ENCODE peak calls at places on chromosomes 6 and 20, in four cellular contexts. S is HepG2, W is GM12878, O is WTC11. R is an unnamed sample.

GRCh38 chr6:26555505-26556262 is 17.5 kb downstream of the HMGN4 start:
- DNase-seq in S (no peak), W (no peak), O (no peak), R (no peak)

GRCh38 chr6:157265630-157266029 is 57.7 kb downstream of the TMEM242 start:
- DNase-seq in S (no peak), W (no peak), O (no peak), R (no peak)

GRCh38 chr20:3749689-3750639 is 17.5 kb downstream of the HSPA12B start:
- DNase-seq in S (peak), W (no peak), O (peak), R (peak)

GRCh38 chr6:134217516-134218140 is 100.3 kb downstream of the SGK1 start:
- DNase-seq in S (no peak), W (no peak), O (no peak), R (no peak)

GRCh38 chr20:62772618-62772993 is 23.7 kb upstream of the MRGBP start:
- DNase-seq in S (no peak), W (no peak), O (no peak), R (no peak)

GRCh38 chr6:37244430-37245310 is 12.9 kb upstream of the TBC1D22B start:
- DNase-seq in S (peak), W (no peak), O (no peak), R (peak)

GRCh38 chr20:17558941-17559304 is 11.0 kb upstream of the DSTN start:
- DNase-seq in S (no peak), W (no peak), O (no peak), R (no peak)

GRCh38 chr6:151324079-151324825 is 67.1 kb downstream of the ZBTB2 start:
- DNase-seq in S (peak), W (peak), O (peak), R (peak)

DNA sequence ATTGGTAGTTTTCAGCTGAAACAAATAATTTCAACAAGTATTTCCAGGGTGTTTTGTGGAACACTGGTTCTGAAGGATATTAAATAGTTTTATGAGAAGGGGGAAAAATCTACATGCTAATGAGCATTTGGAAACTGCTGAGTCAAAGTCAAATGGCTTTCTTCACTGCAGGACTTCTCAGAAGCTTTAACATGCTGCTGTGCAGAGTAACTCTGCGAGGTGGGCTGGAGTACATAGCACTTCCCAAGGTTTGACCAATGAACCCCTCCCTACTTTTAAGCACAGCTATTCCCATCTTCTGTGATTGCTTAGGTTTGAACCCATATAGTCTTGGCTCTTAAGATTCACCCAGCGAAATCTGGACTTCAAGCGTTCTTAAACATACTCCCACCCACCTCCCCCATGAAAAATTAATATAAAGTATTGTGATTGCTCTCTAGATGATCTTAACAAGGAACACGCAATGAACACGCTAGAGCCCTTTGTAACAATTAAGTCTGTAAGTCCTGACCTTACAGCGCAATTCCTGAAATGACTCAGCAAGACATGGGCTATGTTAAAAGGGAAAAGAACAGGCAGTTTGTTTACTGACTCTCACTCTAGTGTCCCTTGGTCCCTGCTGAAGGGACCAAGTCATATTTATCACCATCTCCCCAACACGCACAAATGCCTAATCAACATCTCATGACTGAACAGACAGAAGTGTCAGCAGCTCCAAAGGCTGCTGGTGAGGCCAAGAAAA is 105.2 kb downstream of the NFATC2 start:
- DNase-seq in S (no peak), W (no peak), O (no peak), R (no peak)
- TF ChIP-seq ETV6 in S (no peak), W (no peak), O (no peak), R (no peak)

GRCh38 chr6:90169328-90169886 is 127.2 kb downstream of the BACH2 start:
- DNase-seq in S (no peak), W (no peak), O (no peak), R (no peak)
- TF ChIP-seq ETV6 in S (no peak), W (no peak), O (no peak), R (no peak)

GRCh38 chr20:57653546-57653900 is 33.3 kb upstream of the ZBP1 start:
- DNase-seq in S (no peak), W (no peak), O (no peak), R (no peak)
- TF ChIP-seq ETV6 in S (no peak), W (no peak), O (no peak), R (no peak)

DNA sequence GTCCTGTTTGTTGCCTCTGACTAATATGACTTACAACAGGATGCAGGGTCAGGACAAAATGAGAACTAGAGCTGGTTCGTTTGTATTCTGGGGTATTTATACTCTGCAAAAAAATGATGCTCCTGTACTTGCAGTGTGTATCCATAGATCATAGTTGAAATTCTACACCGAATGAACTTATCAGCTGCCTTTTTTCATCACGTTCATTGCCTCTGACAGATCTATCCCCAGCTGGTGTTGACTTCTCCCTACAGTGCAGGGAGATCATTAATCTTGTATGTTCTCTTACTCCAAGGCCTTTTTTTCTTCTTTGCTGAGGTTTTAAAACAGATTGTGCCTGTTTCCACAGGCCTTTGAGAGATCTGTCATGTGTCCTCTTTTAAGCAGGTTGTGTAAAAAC is 78.9 kb upstream of the CD83 start:
- DNase-seq in S (no peak), W (no peak), O (no peak), R (no peak)
- TF ChIP-seq ETV6 in S (no peak), W (no peak), O (no peak), R (no peak)

GRCh38 chr6:147023148-147023547 is 181.1 kb upstream of the STXBP5 start:
- DNase-seq in S (no peak), W (no peak), O (no peak), R (no peak)
- TF ChIP-seq ETV6 in S (no peak), W (no peak), O (no peak), R (no peak)

DNA sequence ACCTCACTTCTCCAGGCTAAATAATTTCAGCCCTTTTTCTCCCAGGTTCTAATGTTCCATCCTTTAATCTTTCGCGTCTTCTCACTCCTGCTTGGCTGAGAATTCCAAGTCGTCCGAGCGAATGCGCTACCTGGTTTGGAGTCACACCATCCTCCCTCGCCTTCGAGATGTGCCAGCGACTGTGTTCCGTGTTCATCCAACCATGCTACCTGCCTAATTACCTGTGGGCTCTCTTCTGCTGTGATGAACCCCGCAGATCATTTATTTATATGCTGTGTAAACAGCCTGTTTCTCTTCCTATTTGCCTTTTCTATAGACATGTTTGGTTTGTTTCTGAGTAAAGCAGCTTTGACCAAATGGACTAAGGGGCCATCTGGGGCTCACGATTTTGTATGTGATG is 83.5 kb upstream of the TMEM181 start:
- DNase-seq in S (no peak), W (peak), O (no peak), R (no peak)
- TF ChIP-seq ETV6 in S (no peak), W (no peak), O (no peak), R (no peak)

GRCh38 chr20:49579195-49579594 is 11.3 kb upstream of the PTGIS start:
- DNase-seq in S (no peak), W (no peak), O (no peak), R (no peak)

GRCh38 chr20:49573900-49574416 is 6.0 kb upstream of the PTGIS start:
- DNase-seq in S (no peak), W (no peak), O (no peak), R (no peak)

GRCh38 chr20:49578436-49578835 is 10.5 kb upstream of the PTGIS start:
- DNase-seq in S (no peak), W (no peak), O (no peak), R (no peak)

GRCh38 chr20:49572857-49573256 is 4.9 kb upstream of the PTGIS start:
- DNase-seq in S (no peak), W (no peak), O (no peak), R (no peak)

DNA sequence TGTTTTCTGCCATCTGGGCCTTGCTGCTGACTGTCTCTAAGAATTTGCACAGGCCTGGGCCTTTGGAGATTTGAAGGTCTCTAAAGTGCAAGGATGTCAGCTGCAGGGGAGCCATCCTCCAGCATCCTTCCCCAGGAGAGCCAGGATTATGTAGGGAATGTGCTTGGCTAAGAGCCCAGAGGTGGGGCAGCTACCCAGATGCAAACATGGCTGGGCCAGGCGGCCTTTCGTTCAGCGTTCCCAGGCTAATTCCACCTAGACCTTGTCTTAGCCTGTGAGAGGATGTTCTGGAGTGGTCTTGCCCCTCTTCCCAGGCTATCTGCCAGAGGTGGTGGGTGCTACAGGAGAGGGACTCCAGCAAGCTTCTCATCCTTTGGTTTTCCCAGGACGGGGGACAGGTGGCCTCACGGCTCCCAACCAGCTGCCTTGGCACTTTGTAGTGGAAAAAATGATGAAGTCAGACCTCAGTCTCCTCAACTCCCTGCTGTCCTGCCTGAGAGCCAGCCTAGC is 7.7 kb upstream of the PTGIS start:
- DNase-seq in S (no peak), W (no peak), O (no peak), R (no peak)
- TF ChIP-seq ETV6 in S (no peak), W (no peak), O (no peak), R (no peak)

DNA sequence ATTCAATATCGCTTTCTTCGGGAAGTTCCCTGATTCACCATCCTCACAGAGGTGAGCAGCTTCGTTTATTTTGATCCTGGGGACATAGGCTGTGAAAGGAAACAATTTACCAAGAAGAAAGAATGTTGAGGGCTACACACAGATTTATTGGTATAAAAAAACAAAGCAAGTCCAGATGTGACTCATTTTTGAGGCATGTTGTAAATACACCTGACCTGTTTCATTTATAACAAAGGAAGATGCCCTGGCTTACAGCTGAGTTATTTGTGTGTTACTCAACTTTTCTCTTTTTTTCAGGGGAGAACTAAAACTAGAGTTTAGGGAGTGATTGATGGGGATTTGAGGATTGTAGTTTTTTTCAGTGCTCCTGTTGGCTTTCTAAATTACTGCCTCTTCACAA is 489.5 kb downstream of the CBLN4 start:
- DNase-seq in S (no peak), W (no peak), O (no peak), R (no peak)
- TF ChIP-seq ETV6 in S (no peak), W (no peak), O (no peak), R (no peak)

GRCh38 chr6:108559884-108560462 is 744 bp upstream of the FOXO3 start:
- DNase-seq in S (peak), W (no peak), O (peak), R (peak)
- TF ChIP-seq ETV6 in S (no peak), W (no peak), O (no peak), R (no peak)

R was measured in K562.